ENCODE peak calls at places on chromosomes 5 and 9, in four cellular contexts. O, D, A and N are unnamed samples.

GRCh38 chr5:93340881-93341280 is 240.1 kb downstream of the NR2F1-AS1 start:
- DNase-seq in O (no peak), D (no peak), A (peak; percentile 40), N (no peak)

GRCh38 chr5:71586052-71586940 is 844 bp upstream of the MCCC2 start:
- DNase-seq in O (no peak), D (peak; percentile 4), A (peak; percentile 50), N (no peak)

GRCh38 chr9:36893911-36894310 is 140.2 kb downstream of the PAX5 start:
- DNase-seq in O (no peak), D (no peak), A (no peak), N (no peak)

GRCh38 chr9:88532320-88532719 is 2.7 kb upstream of the NXNL2 start:
- DNase-seq in O (peak; percentile 9), D (no peak), A (peak; percentile 59), N (no peak)

GRCh38 chr5:165829504-165829903 is 2324.1 kb downstream of the MAT2B start:
- DNase-seq in O (no peak), D (no peak), A (no peak), N (no peak)

GRCh38 chr9:76023715-76024195 is 133.3 kb downstream of the PCSK5 start:
- DNase-seq in O (no peak), D (peak; percentile 65), A (no peak), N (no peak)

GRCh38 chr5:157563373-157564148 is 12.0 kb downstream of the ADAM19 start:
- DNase-seq in O (no peak), D (no peak), A (peak; percentile 98), N (peak; percentile 53)

GRCh38 chr5:150144211-150144801 is 11.3 kb downstream of the PDGFRB start:
- DNase-seq in O (no peak), D (no peak), A (peak; percentile 96), N (no peak)

GRCh38 chr5:34684281-34684979 is 28.3 kb downstream of the RAI14 start:
- DNase-seq in O (no peak), D (no peak), A (no peak), N (no peak)

GRCh38 chr9:137351781-137352501 is 49.9 kb upstream of the NRARP start:
- DNase-seq in O (no peak), D (no peak), A (no peak), N (no peak)

GRCh38 chr9:116741106-116741740 is 54.1 kb downstream of the TRIM32 start:
- DNase-seq in O (no peak), D (no peak), A (no peak), N (no peak)

GRCh38 chr5:128109138-128109537 is 25.6 kb downstream of the SLC12A2 start:
- DNase-seq in O (no peak), D (no peak), A (no peak), N (no peak)

GRCh38 chr5:41094871-41095270 is 23.7 kb upstream of the MROH2B start:
- DNase-seq in O (no peak), D (no peak), A (no peak), N (no peak)

GRCh38 chr9:122386316-122386872 is 15.6 kb downstream of the PTGS1 start:
- DNase-seq in O (no peak), D (no peak), A (no peak), N (no peak)

GRCh38 chr5:1510631-1511030 is 13.1 kb downstream of the LPCAT1 start:
- DNase-seq in O (peak; percentile 1), D (no peak), A (no peak), N (peak; percentile 44)

GRCh38 chr5:10521466-10522223 is 42.2 kb upstream of the ANKRD33B start:
- DNase-seq in O (peak; percentile 20), D (no peak), A (no peak), N (no peak)

GRCh38 chr5:147578228-147579024 is 68.6 kb upstream of the DPYSL3 start:
- DNase-seq in O (no peak), D (no peak), A (peak; percentile 86), N (no peak)

GRCh38 chr9:115691686-115692085 is 461.9 kb upstream of the PAPPA start:
- DNase-seq in O (no peak), D (no peak), A (peak; percentile 83), N (no peak)

GRCh38 chr5:125199968-125200841 is 453.8 kb upstream of the ZNF608 start:
- DNase-seq in O (no peak), D (no peak), A (no peak), N (peak; percentile 35)

GRCh38 chr9:133597316-133597957 is 11.8 kb downstream of the FAM163B start:
- DNase-seq in O (no peak), D (no peak), A (peak; percentile 13), N (no peak)

GRCh38 chr5:157959355-157959754 is 100.4 kb upstream of the CLINT1 start:
- DNase-seq in O (no peak), D (no peak), A (no peak), N (no peak)

GRCh38 chr9:115154969-115155534 is 37.1 kb upstream of the TNC start:
- DNase-seq in O (no peak), D (no peak), A (no peak), N (peak; percentile 21)

GRCh38 chr5:131814990-131815389 is 18.2 kb upstream of the FNIP1 start:
- DNase-seq in O (no peak), D (no peak), A (peak; percentile 88), N (no peak)

GRCh38 chr9:91734371-91734981 is 215.6 kb downstream of the ROR2 start:
- DNase-seq in O (peak; percentile 77), D (peak; percentile 44), A (peak; percentile 73), N (peak; percentile 41)

GRCh38 chr9:35406183-35406959 is 83.5 kb upstream of the RUSC2 start:
- DNase-seq in O (peak; percentile 46), D (no peak), A (no peak), N (no peak)

GRCh38 chr9:111483419-111483861 is 743 bp downstream of the ECPAS start:
- DNase-seq in O (peak; percentile 62), D (no peak), A (no peak), N (peak; percentile 39)